ENCODE peak calls at places on chromosomes 7 and 10, in four cellular contexts. M, W, J and Z are unnamed samples.

GRCh38 chr10:120279196-120279595 is 177.8 kb upstream of the PLPP4 start:
- DNase-seq in M (no peak), W (no peak), J (no peak), Z (no peak)

GRCh38 chr7:7424151-7424873 is 111.4 kb downstream of the COL28A1 start:
- DNase-seq in M (peak), W (peak), J (peak), Z (peak)

GRCh38 chr10:69839696-69840345 is 38.1 kb downstream of the COL13A1 start:
- DNase-seq in M (no peak), W (peak), J (no peak), Z (no peak)

GRCh38 chr10:119176166-119176565 is 2.4 kb downstream of the PRDX3 start:
- DNase-seq in M (no peak), W (no peak), J (no peak), Z (peak)

GRCh38 chr10:86355571-86356038 is 11.0 kb downstream of the GRID1 start:
- DNase-seq in M (peak), W (no peak), J (peak), Z (peak)

GRCh38 chr7:15459018-15459621 is 102.7 kb downstream of the AGMO start:
- DNase-seq in M (no peak), W (no peak), J (no peak), Z (no peak)

GRCh38 chr7:100546129-100546867 is 7.3 kb downstream of the AGFG2 start:
- DNase-seq in M (no peak), W (peak), J (no peak), Z (no peak)

GRCh38 chr7:151432658-151433521 is 7.1 kb downstream of the CRYGN start:
- DNase-seq in M (no peak), W (no peak), J (no peak), Z (no peak)

GRCh38 chr10:74947781-74948401 is 121.5 kb downstream of the KAT6B start:
- DNase-seq in M (no peak), W (no peak), J (no peak), Z (no peak)

GRCh38 chr7:103150192-103150591 is 1.3 kb upstream of the NAPEPLD start:
- DNase-seq in M (no peak), W (peak), J (no peak), Z (no peak)

GRCh38 chr10:188546-188945 is 53.3 kb downstream of the ZMYND11 start:
- DNase-seq in M (no peak), W (no peak), J (no peak), Z (no peak)

GRCh38 chr7:139034855-139035587 is 821 bp downstream of the ZC3HAV1L start:
- DNase-seq in M (no peak), W (no peak), J (peak), Z (peak)

GRCh38 chr10:30581779-30582380 is 47.7 kb downstream of the LYZL2 start:
- DNase-seq in M (no peak), W (no peak), J (no peak), Z (no peak)

GRCh38 chr10:90920986-90921643 is at the start of gene ANKRD1:
- DNase-seq in M (no peak), W (peak), J (peak), Z (no peak)

GRCh38 chr7:157150825-157151412 is 12.2 kb downstream of the UBE3C start:
- DNase-seq in M (peak), W (no peak), J (peak), Z (no peak)

DNA sequence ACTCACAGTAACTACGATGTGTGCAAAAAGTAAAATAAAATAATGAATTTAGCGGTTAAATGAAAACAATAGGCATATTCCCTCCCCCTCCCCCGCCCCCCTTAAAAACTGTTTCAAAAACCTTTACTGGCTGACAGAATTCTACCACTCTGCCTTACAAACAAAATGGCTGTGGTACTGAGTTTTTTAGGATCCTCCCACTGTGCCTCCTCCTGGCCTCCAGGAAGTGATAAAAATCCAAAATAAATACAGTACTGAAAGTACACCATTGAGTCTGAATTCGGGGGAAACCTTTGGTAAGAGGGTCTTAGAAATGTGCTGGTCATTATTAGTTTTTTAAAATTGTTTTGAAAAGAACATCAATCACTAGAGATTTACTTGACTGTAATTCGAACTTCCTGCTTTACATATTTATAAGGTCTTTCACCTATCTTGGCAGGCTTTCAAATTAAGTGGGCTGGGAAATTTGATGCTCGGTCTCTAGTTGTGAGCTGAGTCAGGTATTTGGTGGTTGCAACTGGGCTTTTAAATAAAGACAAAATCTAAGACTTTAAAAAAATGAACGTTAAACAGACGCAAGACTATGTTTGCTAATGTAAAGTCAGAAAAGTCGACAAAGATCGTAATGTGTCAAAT is 32.5 kb upstream of the EPC1 start:
- DNase-seq in M (no peak), W (peak), J (no peak), Z (no peak)
- H3K4me3 ChIP-seq in M (peak), W (peak), J (peak), Z (peak)

DNA sequence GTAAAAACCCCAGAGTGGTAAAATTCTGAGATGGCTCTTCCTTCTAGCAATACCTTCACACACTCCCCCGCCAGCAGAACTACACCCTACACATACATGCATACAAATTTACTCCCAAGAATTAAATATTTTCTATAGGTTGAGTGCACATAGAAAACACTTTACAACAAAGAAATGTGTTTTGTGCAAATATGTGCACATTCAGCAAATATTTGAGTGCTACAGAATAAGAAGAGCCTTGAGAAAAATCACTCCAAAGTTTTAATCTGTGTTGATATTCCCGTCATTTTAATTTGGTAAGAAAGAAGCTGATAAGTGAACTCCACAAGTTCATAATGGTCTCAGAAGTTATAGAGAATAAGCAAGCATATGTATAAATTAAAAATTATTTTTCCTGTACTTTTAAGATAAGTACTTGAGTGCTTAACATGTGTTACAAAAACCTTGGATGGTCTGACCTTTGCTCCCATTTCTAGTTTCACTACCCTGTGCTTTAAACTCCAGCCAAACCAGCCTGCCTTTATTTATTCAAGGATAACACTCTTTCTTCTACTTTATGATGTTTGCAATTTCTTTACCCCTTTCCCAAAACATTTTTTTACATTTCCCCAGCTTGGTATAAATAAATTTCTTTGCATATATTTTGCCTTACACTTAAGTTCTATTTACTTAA is 733.5 kb upstream of the LRRTM3 start:
- DNase-seq in M (no peak), W (no peak), J (no peak), Z (no peak)
- H3K4me3 ChIP-seq in M (no peak), W (no peak), J (no peak), Z (no peak)

DNA sequence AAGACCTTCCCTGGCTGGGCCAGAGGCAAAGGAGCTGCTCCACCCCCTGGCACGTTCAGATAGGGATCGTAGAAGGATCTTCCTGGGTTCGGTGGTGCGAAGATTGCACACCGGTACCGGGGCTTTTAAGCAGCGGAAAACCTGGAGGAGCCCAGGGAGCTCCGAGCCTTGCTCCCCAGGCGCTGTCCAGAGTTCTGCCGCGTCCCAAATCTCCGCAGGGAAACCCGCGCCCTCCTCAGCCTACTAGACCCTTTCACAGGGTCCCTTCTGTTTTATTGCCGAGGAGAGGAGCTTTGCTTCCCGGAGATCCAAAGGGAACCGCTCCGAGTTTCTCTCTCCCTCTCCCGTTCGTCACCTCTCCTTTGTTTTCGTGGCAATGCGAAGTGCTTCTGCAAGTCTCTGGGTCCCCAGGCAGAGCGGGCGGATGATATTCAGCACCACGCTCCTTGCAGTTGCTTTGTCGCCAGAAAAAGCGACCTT is 519 bp downstream of the TMEM196 start:
- DNase-seq in M (no peak), W (no peak), J (no peak), Z (peak)
- H3K4me3 ChIP-seq in M (no peak), W (no peak), J (peak), Z (no peak)

GRCh38 chr10:103125323-103126267 is 67.5 kb downstream of the NT5C2 start:
- DNase-seq in M (no peak), W (no peak), J (no peak), Z (no peak)
- H3K4me3 ChIP-seq in M (no peak), W (no peak), J (no peak), Z (no peak)